ENCODE peak calls at places on chromosomes 11 and 22, in ten cellular contexts. A is HT-29; F is NCI-H1417; C is activated CD4-positive, alpha-beta T cell treated with anti-CD3 and anti-CD28 coated beads, Interleukin-2, amount 50 U/mL, for 4 hours; W is GF-D8; V is mucosa of descending colon; Y is stimulated activated CD4-positive, alpha-beta T cell treated with anti-CD3 and anti-CD28 coated beads, Interleukin-4, amount 100 ng/mL, for 48 hours; J is activated naive CD4-positive, alpha-beta T cell; S is right lobe of liver; L is fibroblast of mammary gland. D is an unnamed sample.

GRCh38 chr11:64132388-64132771 is 33.5 kb downstream of the MACROD1 start:
- DNase-seq in A (no peak), F (no peak), C (no peak), W (no peak), V (no peak), Y (no peak), J (no peak), S (no peak), L (no peak), D (no peak)

GRCh38 chr11:58770166-58770565 is 38.4 kb upstream of the GLYAT start:
- DNase-seq in A (no peak), F (no peak), C (no peak), W (no peak), V (no peak), Y (no peak), J (no peak), S (no peak), L (no peak), D (no peak)

GRCh38 chr11:114478768-114479167 is 39.5 kb downstream of the REXO2 start:
- DNase-seq in A (peak; percentile 28), F (no peak), C (no peak), W (no peak), V (no peak), Y (no peak), J (no peak), S (no peak), L (peak; percentile 53), D (no peak)

GRCh38 chr11:19959697-19960096 is 200.6 kb downstream of the DBX1 start:
- DNase-seq in A (no peak), F (no peak), C (no peak), W (no peak), V (no peak), Y (no peak), J (no peak), S (no peak), L (peak; percentile 38), D (no peak)

GRCh38 chr11:105151936-105152554 is 12.5 kb upstream of the CARD18 start:
- DNase-seq in A (no peak), F (no peak), C (no peak), W (no peak), V (no peak), Y (no peak), J (no peak), S (no peak), L (peak; percentile 75), D (no peak)

GRCh38 chr11:94185387-94186084 is 56.9 kb downstream of the PANX1 start:
- DNase-seq in A (no peak), F (no peak), C (no peak), W (no peak), V (no peak), Y (no peak), J (no peak), S (no peak), L (peak; percentile 62), D (no peak)

GRCh38 chr11:34266987-34267386 is 90.8 kb downstream of the ABTB2 start:
- DNase-seq in A (no peak), F (no peak), C (no peak), W (no peak), V (no peak), Y (no peak), J (no peak), S (no peak), L (no peak), D (no peak)

GRCh38 chr22:22988150-22988549 is 82.2 kb upstream of the GNAZ start:
- DNase-seq in A (no peak), F (no peak), C (no peak), W (no peak), V (no peak), Y (no peak), J (no peak), S (no peak), L (no peak), D (no peak)

GRCh38 chr11:120096756-120097191 is 41.1 kb downstream of the TRIM29 start:
- DNase-seq in A (no peak), F (no peak), C (no peak), W (no peak), V (no peak), Y (no peak), J (no peak), S (peak; percentile 20), L (no peak), D (no peak)

GRCh38 chr11:36713715-36714114 is 115.7 kb upstream of the RAG2 start:
- DNase-seq in A (no peak), F (no peak), C (no peak), W (no peak), V (no peak), Y (no peak), J (no peak), S (no peak), L (no peak), D (no peak)

GRCh38 chr11:7787239-7787638 is 9.5 kb downstream of the OR5P2 start:
- DNase-seq in A (no peak), F (no peak), C (no peak), W (no peak), V (no peak), Y (no peak), J (no peak), S (no peak), L (no peak), D (no peak)

GRCh38 chr11:107017433-107018227 is 646 bp downstream of the GUCY1A2 start:
- DNase-seq in A (no peak), F (peak; percentile 56), C (no peak), W (no peak), V (peak; percentile 45), Y (peak; percentile 10), J (no peak), S (peak; percentile 49), L (peak; percentile 27), D (no peak)

GRCh38 chr11:15911377-15912044 is 444.8 kb downstream of the SOX6 start:
- DNase-seq in A (peak; percentile 58), F (peak; percentile 61), C (no peak), W (no peak), V (no peak), Y (no peak), J (no peak), S (no peak), L (peak; percentile 35), D (no peak)

GRCh38 chr11:32358729-32359128 is 76.6 kb downstream of the WT1 start:
- DNase-seq in A (no peak), F (no peak), C (no peak), W (no peak), V (no peak), Y (no peak), J (no peak), S (no peak), L (no peak), D (no peak)

GRCh38 chr22:22388494-22388893 is 120.0 kb downstream of the ZNF280B start:
- DNase-seq in A (no peak), F (no peak), C (no peak), W (no peak), V (no peak), Y (no peak), J (no peak), S (no peak), L (no peak), D (no peak)

GRCh38 chr11:19905280-19905853 is 192.7 kb downstream of the NAV2 start:
- DNase-seq in A (peak; percentile 24), F (peak; percentile 55), C (no peak), W (no peak), V (no peak), Y (no peak), J (no peak), S (no peak), L (peak; percentile 64), D (no peak)

GRCh38 chr22:23105919-23106853 is 35.6 kb downstream of the RSPH14 start:
- DNase-seq in A (peak; percentile 30), F (no peak), C (no peak), W (no peak), V (no peak), Y (no peak), J (no peak), S (no peak), L (no peak), D (no peak)

GRCh38 chr11:86101941-86102407 is 33.1 kb upstream of the PICALM start:
- DNase-seq in A (no peak), F (no peak), C (no peak), W (no peak), V (no peak), Y (no peak), J (no peak), S (no peak), L (peak; percentile 45), D (no peak)

GRCh38 chr11:10688401-10688800 is 5.2 kb downstream of the IRAG1 start:
- DNase-seq in A (no peak), F (no peak), C (no peak), W (no peak), V (no peak), Y (no peak), J (no peak), S (no peak), L (no peak), D (no peak)

GRCh38 chr22:40603088-40603605 is 33.4 kb downstream of the MRTFA start:
- DNase-seq in A (no peak), F (no peak), C (no peak), W (no peak), V (no peak), Y (no peak), J (no peak), S (no peak), L (peak; percentile 72), D (no peak)

GRCh38 chr11:128448487-128448886 is 138.9 kb downstream of the ETS1 start:
- DNase-seq in A (peak; percentile 98), F (no peak), C (no peak), W (no peak), V (peak; percentile 82), Y (no peak), J (no peak), S (peak; percentile 78), L (peak; percentile 58), D (no peak)

GRCh38 chr22:24181088-24181995 is at the start of gene SUSD2:
- DNase-seq in A (no peak), F (no peak), C (no peak), W (no peak), V (peak; percentile 64), Y (no peak), J (no peak), S (peak; percentile 69), L (no peak), D (no peak)

GRCh38 chr11:94882931-94883330 is 90.4 kb downstream of the CWC15 start:
- DNase-seq in A (no peak), F (no peak), C (no peak), W (no peak), V (no peak), Y (no peak), J (no peak), S (no peak), L (no peak), D (no peak)

GRCh38 chr11:65150513-65151271 is 16.4 kb upstream of the SYVN1 start:
- DNase-seq in A (peak; percentile 100), F (no peak), C (no peak), W (peak; percentile 76), V (peak; percentile 92), Y (peak; percentile 30), J (no peak), S (peak; percentile 92), L (peak; percentile 89), D (no peak)

GRCh38 chr11:5992604-5993251 is 5.9 kb upstream of the OR52L1 start:
- DNase-seq in A (peak; percentile 69), F (no peak), C (no peak), W (no peak), V (no peak), Y (no peak), J (no peak), S (no peak), L (peak; percentile 20), D (no peak)

D was measured in activated T-cell treated with anti-CD3 and anti-CD28 coated beads, Interleukin-2, amount 50 U/mL, for 4 hours.